ENCODE peak calls at places on chromosomes 4 and X, in nine cellular contexts. One of them, this sample, is unnamed.

GRCh38 chr4:157421365-157421764 is 200.8 kb downstream of the GRIA2 start:
- DNase-seq in DMS153: no peak
- DNase-seq in fibroblast of lung: no peak
- DNase-seq in A172: no peak
- DNase-seq in neuronal stem cell: no peak
- DNase-seq in T-helper 1 cell: no peak
- DNase-seq in NCI-H1105 treated with DMSO at 0.1 percent for 48 hours: no peak
- DNase-seq in spleen: no peak
- DNase-seq in IMR-90: no peak
- DNase-seq in this sample: no peak

GRCh38 chr4:7433376-7434140 is 1.2 kb downstream of the PSAPL1 start:
- DNase-seq in DMS153: no peak
- DNase-seq in fibroblast of lung: no peak
- DNase-seq in A172: no peak
- DNase-seq in neuronal stem cell: no peak
- DNase-seq in T-helper 1 cell: no peak
- DNase-seq in NCI-H1105 treated with DMSO at 0.1 percent for 48 hours: no peak
- DNase-seq in spleen: peak
- DNase-seq in IMR-90: no peak
- DNase-seq in this sample: no peak

GRCh38 chrX:19846995-19847790 is 40.2 kb downstream of the SH3KBP1 start:
- DNase-seq in DMS153: no peak
- DNase-seq in fibroblast of lung: peak
- DNase-seq in A172: peak
- DNase-seq in neuronal stem cell: no peak
- DNase-seq in T-helper 1 cell: no peak
- DNase-seq in NCI-H1105 treated with DMSO at 0.1 percent for 48 hours: no peak
- DNase-seq in spleen: no peak
- DNase-seq in IMR-90: peak
- DNase-seq in this sample: no peak

GRCh38 chr4:23814606-23815005 is 75.2 kb downstream of the PPARGC1A start:
- DNase-seq in DMS153: no peak
- DNase-seq in fibroblast of lung: peak
- DNase-seq in A172: no peak
- DNase-seq in neuronal stem cell: no peak
- DNase-seq in T-helper 1 cell: no peak
- DNase-seq in NCI-H1105 treated with DMSO at 0.1 percent for 48 hours: no peak
- DNase-seq in spleen: no peak
- DNase-seq in IMR-90: no peak
- DNase-seq in this sample: no peak

GRCh38 chrX:122119361-122119760 is 1064.7 kb upstream of the GRIA3 start:
- DNase-seq in DMS153: no peak
- DNase-seq in fibroblast of lung: no peak
- DNase-seq in A172: no peak
- DNase-seq in neuronal stem cell: no peak
- DNase-seq in T-helper 1 cell: no peak
- DNase-seq in NCI-H1105 treated with DMSO at 0.1 percent for 48 hours: no peak
- DNase-seq in spleen: no peak
- DNase-seq in IMR-90: no peak
- DNase-seq in this sample: no peak

GRCh38 chr4:177740563-177740962 is 298.3 kb upstream of the AGA start:
- DNase-seq in DMS153: no peak
- DNase-seq in fibroblast of lung: no peak
- DNase-seq in A172: peak
- DNase-seq in neuronal stem cell: no peak
- DNase-seq in T-helper 1 cell: peak
- DNase-seq in NCI-H1105 treated with DMSO at 0.1 percent for 48 hours: no peak
- DNase-seq in spleen: no peak
- DNase-seq in IMR-90: peak
- DNase-seq in this sample: no peak

GRCh38 chr4:26330946-26331345 is 10.1 kb downstream of the RBPJ start:
- DNase-seq in DMS153: peak
- DNase-seq in fibroblast of lung: no peak
- DNase-seq in A172: no peak
- DNase-seq in neuronal stem cell: no peak
- DNase-seq in T-helper 1 cell: no peak
- DNase-seq in NCI-H1105 treated with DMSO at 0.1 percent for 48 hours: no peak
- DNase-seq in spleen: no peak
- DNase-seq in IMR-90: no peak
- DNase-seq in this sample: peak

GRCh38 chr4:6917445-6918241 is 8.0 kb downstream of the TBC1D14 start:
- DNase-seq in DMS153: peak
- DNase-seq in fibroblast of lung: peak
- DNase-seq in A172: peak
- DNase-seq in neuronal stem cell: no peak
- DNase-seq in T-helper 1 cell: peak
- DNase-seq in NCI-H1105 treated with DMSO at 0.1 percent for 48 hours: peak
- DNase-seq in spleen: peak
- DNase-seq in IMR-90: no peak
- DNase-seq in this sample: peak

GRCh38 chr4:169335331-169335730 is 64.6 kb upstream of the SH3RF1 start:
- DNase-seq in DMS153: no peak
- DNase-seq in fibroblast of lung: no peak
- DNase-seq in A172: peak
- DNase-seq in neuronal stem cell: no peak
- DNase-seq in T-helper 1 cell: no peak
- DNase-seq in NCI-H1105 treated with DMSO at 0.1 percent for 48 hours: no peak
- DNase-seq in spleen: no peak
- DNase-seq in IMR-90: peak
- DNase-seq in this sample: no peak